ENCODE peak calls at places on chromosomes 11 and 22, in four cellular contexts. H is psoas muscle, Z is heart left ventricle, R is endodermal cell. W is an unnamed sample.

GRCh38 chr22:32900856-32901255 is 99.4 kb downstream of the TIMP3 start:
- DNase-seq in H (no peak), Z (no peak), R (no peak), W (no peak)

GRCh38 chr22:31628969-31629723 is 32.9 kb downstream of the PISD start:
- DNase-seq in H (no peak), Z (no peak), R (peak; percentile 46), W (no peak)

GRCh38 chr22:24474649-24475048 is 20.5 kb upstream of the UPB1 start:
- DNase-seq in H (no peak), Z (no peak), R (no peak), W (no peak)

GRCh38 chr11:63573881-63574855 is 11.0 kb upstream of the PLAAT2 start:
- DNase-seq in H (peak; percentile 59), Z (no peak), R (no peak), W (peak; percentile 58)

GRCh38 chr11:9315078-9315688 is 790 bp upstream of the TMEM41B start:
- DNase-seq in H (no peak), Z (no peak), R (no peak), W (no peak)

GRCh38 chr11:19116315-19116970 is 525 bp upstream of the ZDHHC13 start:
- DNase-seq in H (no peak), Z (no peak), R (peak; percentile 50), W (no peak)

GRCh38 chr22:50691521-50691920 is 18.9 kb downstream of the SHANK3 start:
- DNase-seq in H (no peak), Z (no peak), R (peak; percentile 59), W (peak; percentile 50)

GRCh38 chr11:46896719-46897406 is 21.5 kb downstream of the LRP4 start:
- DNase-seq in H (no peak), Z (no peak), R (no peak), W (no peak)

GRCh38 chr11:43937434-43938411 is 4.7 kb upstream of the C11orf96 start:
- DNase-seq in H (no peak), Z (no peak), R (no peak), W (no peak)

GRCh38 chr22:39176067-39176621 is 23.7 kb upstream of the CBX7 start:
- DNase-seq in H (peak; percentile 83), Z (peak; percentile 82), R (peak; percentile 91), W (no peak)

GRCh38 chr22:30640361-30640760 is 4.8 kb downstream of the SLC35E4 start:
- DNase-seq in H (no peak), Z (no peak), R (no peak), W (no peak)

GRCh38 chr22:42432020-42432596 is at the start of gene NFAM1:
- DNase-seq in H (peak; percentile 76), Z (peak; percentile 85), R (peak; percentile 56), W (no peak)

GRCh38 chr11:60748225-60748624 is 8.4 kb upstream of the MS4A15 start:
- DNase-seq in H (no peak), Z (no peak), R (no peak), W (no peak)

GRCh38 chr22:49326558-49326957 is 501.1 kb downstream of the BRD1 start:
- DNase-seq in H (no peak), Z (no peak), R (peak; percentile 14), W (no peak)

GRCh38 chr11:66415423-66415822 is 5.4 kb upstream of the NPAS4 start:
- DNase-seq in H (no peak), Z (no peak), R (no peak), W (no peak)

GRCh38 chr11:1825039-1825740 is 9.6 kb upstream of the SYT8 start:
- DNase-seq in H (peak; percentile 66), Z (peak; percentile 78), R (peak; percentile 97), W (no peak)

GRCh38 chr11:27471588-27472397 is 797 bp downstream of the LGR4 start:
- DNase-seq in H (peak; percentile 55), Z (peak; percentile 70), R (peak; percentile 88), W (peak; percentile 1)

GRCh38 chr11:108961095-108961494 is 296.2 kb downstream of the DDX10 start:
- DNase-seq in H (no peak), Z (no peak), R (no peak), W (no peak)

GRCh38 chr11:84140386-84141169 is 854.4 kb upstream of the CCDC90B start:
- DNase-seq in H (no peak), Z (no peak), R (no peak), W (no peak)

GRCh38 chr11:119709638-119710346 is 19.2 kb downstream of the NECTIN1 start:
- DNase-seq in H (no peak), Z (peak; percentile 55), R (peak; percentile 79), W (no peak)

GRCh38 chr11:72267956-72268617 is 24.1 kb upstream of the PHOX2A start:
- DNase-seq in H (no peak), Z (no peak), R (no peak), W (no peak)

GRCh38 chr11:78295991-78296930 is 107.5 kb downstream of the USP35 start:
- DNase-seq in H (no peak), Z (no peak), R (no peak), W (no peak)

GRCh38 chr22:24128631-24129601 is 52.4 kb upstream of the SUSD2 start:
- DNase-seq in H (no peak), Z (no peak), R (no peak), W (no peak)

GRCh38 chr11:75028321-75029097 is 39.8 kb downstream of the NEU3 start:
- DNase-seq in H (no peak), Z (no peak), R (no peak), W (no peak)

GRCh38 chr22:35349704-35350538 is 31.0 kb upstream of the HMOX1 start:
- DNase-seq in H (no peak), Z (peak; percentile 61), R (peak; percentile 60), W (no peak)

GRCh38 chr11:72430743-72431570 is 3.4 kb downstream of the CLPB start:
- DNase-seq in H (no peak), Z (no peak), R (peak; percentile 70), W (no peak)

GRCh38 chr22:38760477-38761201 is 4.8 kb upstream of the SUN2 start:
- DNase-seq in H (peak; percentile 52), Z (no peak), R (no peak), W (no peak)

GRCh38 chr11:112525844-112526590 is 265.4 kb upstream of the PLET1 start:
- DNase-seq in H (no peak), Z (no peak), R (peak; percentile 35), W (no peak)

GRCh38 chr11:64613648-64614047 is 22.6 kb downstream of the SLC22A12 start:
- DNase-seq in H (no peak), Z (no peak), R (no peak), W (no peak)

GRCh38 chr11:43581370-43582023 is 99.0 kb upstream of the HSD17B12 start:
- DNase-seq in H (no peak), Z (no peak), R (no peak), W (no peak)

GRCh38 chr11:118632577-118633318 is 25.3 kb downstream of the PHLDB1 start:
- DNase-seq in H (no peak), Z (no peak), R (no peak), W (no peak)

GRCh38 chr11:118631510-118631909 is 24.1 kb downstream of the PHLDB1 start:
- DNase-seq in H (no peak), Z (no peak), R (no peak), W (no peak)

GRCh38 chr11:118633979-118634378 is 26.6 kb downstream of the PHLDB1 start:
- DNase-seq in H (no peak), Z (no peak), R (no peak), W (no peak)

GRCh38 chr11:118634435-118635236 is 27.2 kb downstream of the PHLDB1 start:
- DNase-seq in H (peak; percentile 90), Z (peak; percentile 90), R (peak; percentile 96), W (no peak)

DNA sequence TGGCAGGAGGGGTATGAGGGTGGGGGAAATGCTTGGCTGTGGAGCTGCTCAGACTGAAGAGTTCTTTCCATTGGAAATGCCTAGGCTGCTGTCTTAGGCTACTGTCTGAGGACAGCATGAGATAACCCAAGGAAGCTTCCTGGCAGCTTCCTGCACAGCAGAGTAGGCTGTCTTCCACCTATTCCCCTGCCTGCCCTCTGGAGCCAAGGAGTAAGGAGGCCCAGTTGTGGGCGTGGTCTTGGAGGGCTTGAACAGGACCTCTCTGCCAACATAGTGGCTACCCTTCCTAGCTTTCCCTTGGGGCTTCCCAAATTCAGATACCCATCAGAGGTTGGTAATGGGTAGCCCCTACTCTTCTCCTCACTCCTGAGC is 25.9 kb downstream of the PHLDB1 start:
- DNase-seq in H (no peak), Z (no peak), R (no peak), W (no peak)
- H3K27ac ChIP-seq in H (peak overlapping the region; percentile 60), Z (peak overlapping the region; percentile 34), R (no peak overlapping the region), W (no peak overlapping the region)

GRCh38 chr11:35617687-35618496 is at the start of gene FJX1:
- DNase-seq in H (peak; percentile 70), Z (peak; percentile 79), R (peak; percentile 92), W (no peak)

GRCh38 chr11:35619754-35620640 is 1.7 kb downstream of the FJX1 start:
- DNase-seq in H (peak; percentile 53), Z (no peak), R (peak; percentile 92), W (no peak)

GRCh38 chr11:35619030-35619753 is 932 bp downstream of the FJX1 start:
- DNase-seq in H (peak; percentile 59), Z (peak; percentile 69), R (peak; percentile 84), W (peak; percentile 13)

GRCh38 chr11:35617316-35617686 is 959 bp upstream of the FJX1 start:
- DNase-seq in H (no peak), Z (no peak), R (no peak), W (no peak)

GRCh38 chr11:35618497-35619029 is 303 bp downstream of the FJX1 start:
- DNase-seq in H (peak; percentile 54), Z (no peak), R (peak; percentile 84), W (peak; percentile 13)
- H3K27ac ChIP-seq in H (peak overlapping the region; percentile 47), Z (peak overlapping the region; percentile 87), R (peak overlapping the region; percentile 84), W (no peak overlapping the region)

DNA sequence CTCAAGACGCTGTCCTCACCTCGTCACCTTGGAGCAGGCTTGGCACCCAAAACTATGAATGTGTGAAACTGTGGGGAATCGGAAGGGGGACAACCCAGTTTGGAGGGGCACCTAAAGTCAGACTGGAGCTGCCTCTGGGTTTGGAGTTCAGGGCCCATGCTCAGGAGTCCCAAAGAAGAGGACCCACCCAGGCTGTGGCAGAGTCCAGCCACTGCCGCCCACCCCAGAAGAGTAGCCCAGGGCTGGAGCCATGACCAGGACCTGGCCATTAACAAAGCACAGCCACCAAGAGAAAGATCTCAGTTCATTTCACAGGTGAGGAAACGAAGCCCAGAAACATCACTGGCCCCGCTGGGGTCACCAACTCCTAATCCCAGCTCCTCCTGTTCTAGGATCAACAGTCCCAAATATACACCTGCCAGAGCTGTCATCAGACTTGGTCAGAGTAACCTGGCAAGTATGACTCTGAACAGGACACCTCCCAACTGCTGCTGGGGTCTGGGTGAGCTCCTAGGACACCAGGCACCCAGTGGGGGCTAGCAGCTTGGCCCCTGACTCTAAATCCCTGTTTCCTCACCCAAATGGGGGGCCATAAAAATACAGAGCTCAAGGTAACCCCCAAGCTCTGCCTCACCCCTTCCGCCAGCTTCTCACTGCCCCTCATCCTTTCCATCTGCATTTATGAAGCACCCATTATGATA is 2.7 kb downstream of the RAB3IL1 start:
- DNase-seq in H (no peak), Z (no peak), R (no peak), W (no peak)
- H3K27ac ChIP-seq in H (no peak overlapping the region), Z (no peak overlapping the region), R (no peak overlapping the region), W (no peak overlapping the region)

GRCh38 chr11:17154409-17155159 is 53.2 kb downstream of the PIK3C2A start:
- DNase-seq in H (no peak), Z (no peak), R (no peak), W (no peak)
- H3K27ac ChIP-seq in H (no peak overlapping the region), Z (peak overlapping the region; percentile 44), R (no peak overlapping the region), W (no peak overlapping the region)

DNA sequence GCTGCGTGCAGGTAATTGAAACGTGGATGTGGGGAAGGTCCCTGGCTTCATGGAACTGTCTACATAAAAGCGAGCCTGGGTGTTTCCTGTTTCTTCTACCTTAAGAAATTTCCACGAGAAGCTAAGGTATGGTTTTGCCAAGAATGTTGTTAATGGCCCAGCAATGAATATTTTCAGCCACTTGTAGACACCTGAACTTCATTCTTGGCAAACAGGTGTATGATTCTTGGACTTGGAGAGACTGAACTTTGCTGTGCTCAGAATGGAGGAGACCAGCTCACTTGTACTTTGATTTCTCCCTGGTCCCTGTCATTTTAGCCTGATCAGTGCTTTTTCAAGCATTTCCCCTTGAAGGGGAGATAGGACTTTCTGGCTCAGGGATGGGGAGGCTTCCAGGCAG is 20.8 kb downstream of the LRP5 start:
- DNase-seq in H (no peak), Z (no peak), R (no peak), W (no peak)
- H3K27ac ChIP-seq in H (no peak overlapping the region), Z (no peak overlapping the region), R (no peak overlapping the region), W (no peak overlapping the region)